ENCODE peak calls at places on chromosomes 12 and 14, in five cellular contexts. One of them, this sample, is unnamed.

GRCh38 chr12:2891240-2892053 is 756 bp downstream of the TULP3 start:
- DNase-seq in posterior cingulate gyrus: peak
- DNase-seq in naive thymus-derived CD4-positive, alpha-beta T cell: no peak
- DNase-seq in cardiac fibroblast: peak
- DNase-seq in NCI-H510A treated with DMSO at 0.1 percent for 48 hours: no peak
- DNase-seq in this sample: peak

GRCh38 chr12:73057428-73057827 is 785.3 kb downstream of the TRHDE start:
- DNase-seq in NCI-H510A treated with DMSO at 0.1 percent for 48 hours: no peak
- DNase-seq in cardiac fibroblast: no peak
- DNase-seq in naive thymus-derived CD4-positive, alpha-beta T cell: no peak
- DNase-seq in posterior cingulate gyrus: no peak
- DNase-seq in this sample: no peak

GRCh38 chr12:11561416-11561815 is 88.1 kb upstream of the ETV6 start:
- DNase-seq in NCI-H510A treated with DMSO at 0.1 percent for 48 hours: no peak
- DNase-seq in cardiac fibroblast: no peak
- DNase-seq in posterior cingulate gyrus: no peak
- DNase-seq in naive thymus-derived CD4-positive, alpha-beta T cell: no peak
- DNase-seq in this sample: no peak

GRCh38 chr14:52241102-52241793 is 26.2 kb upstream of the PTGDR start:
- DNase-seq in cardiac fibroblast: peak
- DNase-seq in naive thymus-derived CD4-positive, alpha-beta T cell: no peak
- DNase-seq in NCI-H510A treated with DMSO at 0.1 percent for 48 hours: no peak
- DNase-seq in posterior cingulate gyrus: no peak
- DNase-seq in this sample: no peak

GRCh38 chr14:99250636-99251208 is 21.3 kb downstream of the BCL11B start:
- DNase-seq in naive thymus-derived CD4-positive, alpha-beta T cell: peak
- DNase-seq in posterior cingulate gyrus: no peak
- DNase-seq in NCI-H510A treated with DMSO at 0.1 percent for 48 hours: no peak
- DNase-seq in cardiac fibroblast: no peak
- DNase-seq in this sample: no peak

GRCh38 chr14:85333313-85333712 is 196.6 kb upstream of the FLRT2 start:
- DNase-seq in NCI-H510A treated with DMSO at 0.1 percent for 48 hours: no peak
- DNase-seq in cardiac fibroblast: peak
- DNase-seq in naive thymus-derived CD4-positive, alpha-beta T cell: no peak
- DNase-seq in posterior cingulate gyrus: no peak
- DNase-seq in this sample: no peak

GRCh38 chr12:132936163-132936562 is 19.9 kb downstream of the ZNF605 start:
- DNase-seq in naive thymus-derived CD4-positive, alpha-beta T cell: no peak
- DNase-seq in cardiac fibroblast: no peak
- DNase-seq in posterior cingulate gyrus: no peak
- DNase-seq in NCI-H510A treated with DMSO at 0.1 percent for 48 hours: no peak
- DNase-seq in this sample: no peak

GRCh38 chr14:84591827-84592540 is 938.0 kb upstream of the FLRT2 start:
- DNase-seq in NCI-H510A treated with DMSO at 0.1 percent for 48 hours: peak
- DNase-seq in posterior cingulate gyrus: no peak
- DNase-seq in naive thymus-derived CD4-positive, alpha-beta T cell: no peak
- DNase-seq in cardiac fibroblast: no peak
- DNase-seq in this sample: no peak

GRCh38 chr14:99745307-99745951 is 47.8 kb upstream of the EML1 start:
- DNase-seq in posterior cingulate gyrus: no peak
- DNase-seq in cardiac fibroblast: no peak
- DNase-seq in NCI-H510A treated with DMSO at 0.1 percent for 48 hours: no peak
- DNase-seq in naive thymus-derived CD4-positive, alpha-beta T cell: no peak
- DNase-seq in this sample: no peak

GRCh38 chr14:60944206-60944605 is 36.7 kb downstream of the TRMT5 start:
- DNase-seq in naive thymus-derived CD4-positive, alpha-beta T cell: no peak
- DNase-seq in NCI-H510A treated with DMSO at 0.1 percent for 48 hours: no peak
- DNase-seq in posterior cingulate gyrus: no peak
- DNase-seq in cardiac fibroblast: peak
- DNase-seq in this sample: no peak

GRCh38 chr14:99602054-99602787 is 1.8 kb downstream of the CCDC85C start:
- DNase-seq in cardiac fibroblast: peak
- DNase-seq in naive thymus-derived CD4-positive, alpha-beta T cell: no peak
- DNase-seq in NCI-H510A treated with DMSO at 0.1 percent for 48 hours: no peak
- DNase-seq in posterior cingulate gyrus: no peak
- DNase-seq in this sample: no peak

GRCh38 chr14:56581041-56581727 is 1.6 kb downstream of the TMEM260 start:
- DNase-seq in posterior cingulate gyrus: no peak
- DNase-seq in naive thymus-derived CD4-positive, alpha-beta T cell: no peak
- DNase-seq in cardiac fibroblast: no peak
- DNase-seq in NCI-H510A treated with DMSO at 0.1 percent for 48 hours: peak
- DNase-seq in this sample: no peak

GRCh38 chr12:126286203-126286602 is 1221.0 kb downstream of the AACS start:
- DNase-seq in posterior cingulate gyrus: no peak
- DNase-seq in NCI-H510A treated with DMSO at 0.1 percent for 48 hours: peak
- DNase-seq in cardiac fibroblast: no peak
- DNase-seq in naive thymus-derived CD4-positive, alpha-beta T cell: no peak
- DNase-seq in this sample: peak

GRCh38 chr14:69694730-69695663 is 71.9 kb upstream of the SRSF5 start:
- DNase-seq in cardiac fibroblast: peak
- DNase-seq in NCI-H510A treated with DMSO at 0.1 percent for 48 hours: no peak
- DNase-seq in posterior cingulate gyrus: no peak
- DNase-seq in naive thymus-derived CD4-positive, alpha-beta T cell: no peak
- DNase-seq in this sample: no peak

GRCh38 chr14:51442513-51443175 is 202.6 kb downstream of the TMX1 start:
- DNase-seq in NCI-H510A treated with DMSO at 0.1 percent for 48 hours: no peak
- DNase-seq in cardiac fibroblast: peak
- DNase-seq in naive thymus-derived CD4-positive, alpha-beta T cell: no peak
- DNase-seq in posterior cingulate gyrus: no peak
- DNase-seq in this sample: no peak

GRCh38 chr14:55074662-55075061 is 23.2 kb downstream of the MAPK1IP1L start:
- DNase-seq in NCI-H510A treated with DMSO at 0.1 percent for 48 hours: peak
- DNase-seq in naive thymus-derived CD4-positive, alpha-beta T cell: no peak
- DNase-seq in posterior cingulate gyrus: no peak
- DNase-seq in cardiac fibroblast: peak
- DNase-seq in this sample: no peak

GRCh38 chr14:61663312-61663974 is 31.9 kb upstream of the HIF1A start:
- DNase-seq in posterior cingulate gyrus: no peak
- DNase-seq in cardiac fibroblast: no peak
- DNase-seq in NCI-H510A treated with DMSO at 0.1 percent for 48 hours: no peak
- DNase-seq in naive thymus-derived CD4-positive, alpha-beta T cell: no peak
- DNase-seq in this sample: no peak

GRCh38 chr14:36663404-36664321 is 2.0 kb downstream of the PAX9 start:
- DNase-seq in posterior cingulate gyrus: no peak
- DNase-seq in NCI-H510A treated with DMSO at 0.1 percent for 48 hours: peak
- DNase-seq in naive thymus-derived CD4-positive, alpha-beta T cell: no peak
- DNase-seq in cardiac fibroblast: no peak
- DNase-seq in this sample: no peak

GRCh38 chr14:23518716-23519115 is 32.8 kb downstream of the ZFHX2 start:
- DNase-seq in posterior cingulate gyrus: no peak
- DNase-seq in NCI-H510A treated with DMSO at 0.1 percent for 48 hours: no peak
- DNase-seq in naive thymus-derived CD4-positive, alpha-beta T cell: no peak
- DNase-seq in cardiac fibroblast: no peak
- DNase-seq in this sample: no peak

GRCh38 chr12:11706509-11707331 is 57.2 kb downstream of the ETV6 start:
- DNase-seq in naive thymus-derived CD4-positive, alpha-beta T cell: no peak
- DNase-seq in posterior cingulate gyrus: no peak
- DNase-seq in NCI-H510A treated with DMSO at 0.1 percent for 48 hours: peak
- DNase-seq in cardiac fibroblast: no peak
- DNase-seq in this sample: no peak

GRCh38 chr12:118680361-118680963 is 300.9 kb upstream of the SRRM4 start:
- DNase-seq in posterior cingulate gyrus: no peak
- DNase-seq in cardiac fibroblast: no peak
- DNase-seq in NCI-H510A treated with DMSO at 0.1 percent for 48 hours: no peak
- DNase-seq in naive thymus-derived CD4-positive, alpha-beta T cell: no peak
- DNase-seq in this sample: no peak

GRCh38 chr12:67442347-67442841 is 173.2 kb downstream of the CAND1 start:
- DNase-seq in NCI-H510A treated with DMSO at 0.1 percent for 48 hours: peak
- DNase-seq in cardiac fibroblast: no peak
- DNase-seq in posterior cingulate gyrus: no peak
- DNase-seq in naive thymus-derived CD4-positive, alpha-beta T cell: no peak
- DNase-seq in this sample: no peak

GRCh38 chr12:24730461-24730896 is 218.4 kb downstream of the BCAT1 start:
- DNase-seq in posterior cingulate gyrus: no peak
- DNase-seq in naive thymus-derived CD4-positive, alpha-beta T cell: no peak
- DNase-seq in cardiac fibroblast: no peak
- DNase-seq in NCI-H510A treated with DMSO at 0.1 percent for 48 hours: no peak
- DNase-seq in this sample: no peak

GRCh38 chr12:66149702-66150398 is 19.3 kb upstream of the LLPH start:
- DNase-seq in cardiac fibroblast: peak
- DNase-seq in naive thymus-derived CD4-positive, alpha-beta T cell: no peak
- DNase-seq in NCI-H510A treated with DMSO at 0.1 percent for 48 hours: no peak
- DNase-seq in posterior cingulate gyrus: no peak
- DNase-seq in this sample: no peak

GRCh38 chr14:53709381-53709780 is 247.2 kb downstream of the BMP4 start:
- DNase-seq in naive thymus-derived CD4-positive, alpha-beta T cell: no peak
- DNase-seq in NCI-H510A treated with DMSO at 0.1 percent for 48 hours: no peak
- DNase-seq in cardiac fibroblast: no peak
- DNase-seq in posterior cingulate gyrus: no peak
- DNase-seq in this sample: no peak

GRCh38 chr14:103518416-103519042 is 4.1 kb downstream of the CKB start:
- DNase-seq in cardiac fibroblast: peak
- DNase-seq in naive thymus-derived CD4-positive, alpha-beta T cell: peak
- DNase-seq in posterior cingulate gyrus: peak
- DNase-seq in NCI-H510A treated with DMSO at 0.1 percent for 48 hours: peak
- DNase-seq in this sample: peak

GRCh38 chr12:57135487-57135886 is 7.2 kb downstream of the LRP1 start:
- DNase-seq in cardiac fibroblast: peak
- DNase-seq in NCI-H510A treated with DMSO at 0.1 percent for 48 hours: no peak
- DNase-seq in naive thymus-derived CD4-positive, alpha-beta T cell: no peak
- DNase-seq in posterior cingulate gyrus: no peak
- DNase-seq in this sample: no peak

GRCh38 chr12:115833704-115834103 is 443.8 kb downstream of the MED13L start:
- DNase-seq in naive thymus-derived CD4-positive, alpha-beta T cell: no peak
- DNase-seq in NCI-H510A treated with DMSO at 0.1 percent for 48 hours: no peak
- DNase-seq in cardiac fibroblast: no peak
- DNase-seq in posterior cingulate gyrus: no peak
- DNase-seq in this sample: no peak

This sample was measured in NCI-H774.